ENCODE peak calls at places on chromosomes 1 and 21, in six cellular contexts. One of them, this sample, is unnamed.

GRCh38 chr1:36408479-36408878 is 10.8 kb upstream of the LSM10 start:
- DNase-seq in activated B cell treated with CpG ODN at 0.5 μM for 24 hours: no peak
- DNase-seq in ovary: no peak
- DNase-seq in HFF-Myc: no peak
- DNase-seq in Panc1: no peak
- DNase-seq in foreskin fibroblast: peak; percentile 35
- DNase-seq in this sample: no peak

GRCh38 chr1:47934243-47934805 is 62.9 kb downstream of the TRABD2B start:
- DNase-seq in foreskin fibroblast: peak; percentile 26
- DNase-seq in ovary: peak; percentile 11
- DNase-seq in Panc1: no peak
- DNase-seq in activated B cell treated with CpG ODN at 0.5 μM for 24 hours: no peak
- DNase-seq in HFF-Myc: no peak
- DNase-seq in this sample: no peak

GRCh38 chr1:21280011-21280471 is 10.2 kb downstream of the ECE1 start:
- DNase-seq in HFF-Myc: no peak
- DNase-seq in Panc1: no peak
- DNase-seq in ovary: no peak
- DNase-seq in activated B cell treated with CpG ODN at 0.5 μM for 24 hours: no peak
- DNase-seq in foreskin fibroblast: no peak
- DNase-seq in this sample: no peak

GRCh38 chr1:62782197-62782886 is 1.6 kb upstream of the ATG4C start:
- DNase-seq in foreskin fibroblast: peak; percentile 55
- DNase-seq in ovary: no peak
- DNase-seq in HFF-Myc: no peak
- DNase-seq in activated B cell treated with CpG ODN at 0.5 μM for 24 hours: no peak
- DNase-seq in Panc1: no peak
- DNase-seq in this sample: no peak

GRCh38 chr1:199279872-199280649 is 641.2 kb downstream of the PTPRC start:
- DNase-seq in foreskin fibroblast: peak; percentile 42
- DNase-seq in ovary: no peak
- DNase-seq in HFF-Myc: no peak
- DNase-seq in activated B cell treated with CpG ODN at 0.5 μM for 24 hours: no peak
- DNase-seq in Panc1: no peak
- DNase-seq in this sample: no peak

GRCh38 chr21:14740692-14741091 is 194.6 kb upstream of the SAMSN1 start:
- DNase-seq in Panc1: no peak
- DNase-seq in HFF-Myc: no peak
- DNase-seq in foreskin fibroblast: no peak
- DNase-seq in activated B cell treated with CpG ODN at 0.5 μM for 24 hours: no peak
- DNase-seq in ovary: no peak
- DNase-seq in this sample: no peak

GRCh38 chr1:159921700-159922498 is 3.4 kb downstream of the TAGLN2 start:
- DNase-seq in activated B cell treated with CpG ODN at 0.5 μM for 24 hours: peak; percentile 51
- DNase-seq in Panc1: no peak
- DNase-seq in HFF-Myc: no peak
- DNase-seq in ovary: no peak
- DNase-seq in foreskin fibroblast: no peak
- DNase-seq in this sample: no peak

GRCh38 chr21:43972850-43973633 is 39.1 kb upstream of the TRAPPC10 start:
- DNase-seq in ovary: peak; percentile 36
- DNase-seq in foreskin fibroblast: no peak
- DNase-seq in activated B cell treated with CpG ODN at 0.5 μM for 24 hours: no peak
- DNase-seq in Panc1: no peak
- DNase-seq in HFF-Myc: no peak
- DNase-seq in this sample: no peak

GRCh38 chr21:15242906-15243305 is 178.1 kb upstream of the NRIP1 start:
- DNase-seq in Panc1: no peak
- DNase-seq in foreskin fibroblast: no peak
- DNase-seq in activated B cell treated with CpG ODN at 0.5 μM for 24 hours: no peak
- DNase-seq in HFF-Myc: no peak
- DNase-seq in ovary: no peak
- DNase-seq in this sample: no peak

GRCh38 chr1:225931270-225932129 is 7.5 kb upstream of the PYCR2 start:
- DNase-seq in Panc1: no peak
- DNase-seq in foreskin fibroblast: no peak
- DNase-seq in ovary: no peak
- DNase-seq in HFF-Myc: no peak
- DNase-seq in activated B cell treated with CpG ODN at 0.5 μM for 24 hours: no peak
- DNase-seq in this sample: no peak

GRCh38 chr1:95048332-95048731 is 24.4 kb downstream of the ALG14 start:
- DNase-seq in HFF-Myc: no peak
- DNase-seq in ovary: no peak
- DNase-seq in Panc1: no peak
- DNase-seq in foreskin fibroblast: no peak
- DNase-seq in activated B cell treated with CpG ODN at 0.5 μM for 24 hours: no peak
- DNase-seq in this sample: no peak

GRCh38 chr1:147924813-147925212 is 3.4 kb upstream of the GPR89B start:
- DNase-seq in activated B cell treated with CpG ODN at 0.5 μM for 24 hours: no peak
- DNase-seq in ovary: no peak
- DNase-seq in Panc1: no peak
- DNase-seq in foreskin fibroblast: no peak
- DNase-seq in HFF-Myc: no peak
- DNase-seq in this sample: no peak

GRCh38 chr21:15682182-15682895 is 47.4 kb upstream of the USP25 start:
- DNase-seq in HFF-Myc: peak; percentile 24
- DNase-seq in Panc1: no peak
- DNase-seq in activated B cell treated with CpG ODN at 0.5 μM for 24 hours: no peak
- DNase-seq in ovary: no peak
- DNase-seq in foreskin fibroblast: peak; percentile 89
- DNase-seq in this sample: no peak

GRCh38 chr1:155509064-155509463 is 53.5 kb downstream of the ASH1L start:
- DNase-seq in HFF-Myc: no peak
- DNase-seq in foreskin fibroblast: no peak
- DNase-seq in Panc1: no peak
- DNase-seq in activated B cell treated with CpG ODN at 0.5 μM for 24 hours: no peak
- DNase-seq in ovary: no peak
- DNase-seq in this sample: no peak

GRCh38 chr1:173459885-173460284 is 17.2 kb upstream of the PRDX6 start:
- DNase-seq in ovary: no peak
- DNase-seq in Panc1: no peak
- DNase-seq in activated B cell treated with CpG ODN at 0.5 μM for 24 hours: no peak
- DNase-seq in foreskin fibroblast: no peak
- DNase-seq in HFF-Myc: no peak
- DNase-seq in this sample: no peak

GRCh38 chr1:81950845-81951244 is 150.1 kb downstream of the ADGRL2 start:
- DNase-seq in activated B cell treated with CpG ODN at 0.5 μM for 24 hours: no peak
- DNase-seq in HFF-Myc: no peak
- DNase-seq in ovary: no peak
- DNase-seq in Panc1: no peak
- DNase-seq in foreskin fibroblast: no peak
- DNase-seq in this sample: no peak

GRCh38 chr1:239811211-239811902 is 280.3 kb upstream of the FMN2 start:
- DNase-seq in Panc1: no peak
- DNase-seq in activated B cell treated with CpG ODN at 0.5 μM for 24 hours: no peak
- DNase-seq in foreskin fibroblast: no peak
- DNase-seq in HFF-Myc: no peak
- DNase-seq in ovary: no peak
- DNase-seq in this sample: no peak

GRCh38 chr1:99650021-99650420 is 4.1 kb downstream of the PALMD start:
- DNase-seq in ovary: no peak
- DNase-seq in Panc1: no peak
- DNase-seq in foreskin fibroblast: no peak
- DNase-seq in HFF-Myc: no peak
- DNase-seq in activated B cell treated with CpG ODN at 0.5 μM for 24 hours: no peak
- DNase-seq in this sample: no peak

GRCh38 chr1:11787251-11787803 is 18.4 kb downstream of the MTHFR start:
- DNase-seq in ovary: peak; percentile 79
- DNase-seq in HFF-Myc: no peak
- DNase-seq in Panc1: no peak
- DNase-seq in foreskin fibroblast: peak; percentile 40
- DNase-seq in activated B cell treated with CpG ODN at 0.5 μM for 24 hours: no peak
- DNase-seq in this sample: no peak

GRCh38 chr1:162292422-162292849 is 84.2 kb downstream of the SPATA46 start:
- DNase-seq in HFF-Myc: no peak
- DNase-seq in activated B cell treated with CpG ODN at 0.5 μM for 24 hours: no peak
- DNase-seq in foreskin fibroblast: no peak
- DNase-seq in Panc1: no peak
- DNase-seq in ovary: no peak
- DNase-seq in this sample: no peak

GRCh38 chr1:184212649-184213314 is 161.3 kb downstream of the TSEN15 start:
- DNase-seq in ovary: no peak
- DNase-seq in activated B cell treated with CpG ODN at 0.5 μM for 24 hours: no peak
- DNase-seq in Panc1: no peak
- DNase-seq in HFF-Myc: peak; percentile 24
- DNase-seq in foreskin fibroblast: peak; percentile 64
- DNase-seq in this sample: no peak

GRCh38 chr1:46174448-46175231 is at the start of gene TSPAN1:
- DNase-seq in Panc1: no peak
- DNase-seq in HFF-Myc: no peak
- DNase-seq in foreskin fibroblast: no peak
- DNase-seq in ovary: no peak
- DNase-seq in activated B cell treated with CpG ODN at 0.5 μM for 24 hours: no peak
- DNase-seq in this sample: no peak

GRCh38 chr1:1144122-1144842 is 28.4 kb upstream of the C1orf159 start:
- DNase-seq in HFF-Myc: no peak
- DNase-seq in foreskin fibroblast: no peak
- DNase-seq in Panc1: no peak
- DNase-seq in activated B cell treated with CpG ODN at 0.5 μM for 24 hours: peak; percentile 71
- DNase-seq in ovary: no peak
- DNase-seq in this sample: no peak

GRCh38 chr1:35171579-35171978 is 21.4 kb downstream of the SFPQ start:
- DNase-seq in foreskin fibroblast: no peak
- DNase-seq in Panc1: no peak
- DNase-seq in HFF-Myc: no peak
- DNase-seq in ovary: no peak
- DNase-seq in activated B cell treated with CpG ODN at 0.5 μM for 24 hours: no peak
- DNase-seq in this sample: no peak

GRCh38 chr1:38475624-38476005 is 384.0 kb downstream of the RRAGC start:
- DNase-seq in Panc1: no peak
- DNase-seq in foreskin fibroblast: no peak
- DNase-seq in activated B cell treated with CpG ODN at 0.5 μM for 24 hours: no peak
- DNase-seq in HFF-Myc: no peak
- DNase-seq in ovary: no peak
- DNase-seq in this sample: no peak

GRCh38 chr1:84283381-84283780 is 18.1 kb upstream of the SAMD13 start:
- DNase-seq in Panc1: no peak
- DNase-seq in activated B cell treated with CpG ODN at 0.5 μM for 24 hours: no peak
- DNase-seq in foreskin fibroblast: no peak
- DNase-seq in HFF-Myc: no peak
- DNase-seq in ovary: no peak
- DNase-seq in this sample: no peak

GRCh38 chr1:156876281-156876680 is 15.6 kb downstream of the NTRK1 start:
- DNase-seq in ovary: no peak
- DNase-seq in Panc1: no peak
- DNase-seq in foreskin fibroblast: no peak
- DNase-seq in HFF-Myc: no peak
- DNase-seq in activated B cell treated with CpG ODN at 0.5 μM for 24 hours: no peak
- DNase-seq in this sample: no peak
- TF ChIP-seq CTCF in ovary: no peak
- TF ChIP-seq CTCF in Panc1: no peak
- TF ChIP-seq CTCF in foreskin fibroblast: no peak
- TF ChIP-seq CTCF in HFF-Myc: no peak
- TF ChIP-seq CTCF in activated B cell treated with CpG ODN at 0.5 μM for 24 hours: no peak
- TF ChIP-seq CTCF in this sample: peak; percentile 40

GRCh38 chr1:66330711-66331110 is 203.2 kb upstream of the SGIP1 start:
- DNase-seq in activated B cell treated with CpG ODN at 0.5 μM for 24 hours: no peak
- DNase-seq in ovary: no peak
- DNase-seq in foreskin fibroblast: no peak
- DNase-seq in Panc1: no peak
- DNase-seq in HFF-Myc: no peak
- DNase-seq in this sample: no peak

GRCh38 chr1:66334311-66334710 is 199.6 kb upstream of the SGIP1 start:
- DNase-seq in Panc1: no peak
- DNase-seq in activated B cell treated with CpG ODN at 0.5 μM for 24 hours: no peak
- DNase-seq in HFF-Myc: no peak
- DNase-seq in foreskin fibroblast: no peak
- DNase-seq in ovary: no peak
- DNase-seq in this sample: no peak

GRCh38 chr1:66333463-66334232 is 200.3 kb upstream of the SGIP1 start:
- DNase-seq in HFF-Myc: no peak
- DNase-seq in ovary: no peak
- DNase-seq in Panc1: no peak
- DNase-seq in activated B cell treated with CpG ODN at 0.5 μM for 24 hours: no peak
- DNase-seq in foreskin fibroblast: no peak
- DNase-seq in this sample: no peak

GRCh38 chr1:66332524-66332853 is 201.5 kb upstream of the SGIP1 start:
- DNase-seq in foreskin fibroblast: no peak
- DNase-seq in HFF-Myc: no peak
- DNase-seq in activated B cell treated with CpG ODN at 0.5 μM for 24 hours: no peak
- DNase-seq in ovary: no peak
- DNase-seq in Panc1: no peak
- DNase-seq in this sample: no peak

GRCh38 chr1:66331641-66332523 is 202.1 kb upstream of the SGIP1 start:
- DNase-seq in Panc1: no peak
- DNase-seq in ovary: peak; percentile 25
- DNase-seq in foreskin fibroblast: peak; percentile 80
- DNase-seq in HFF-Myc: peak; percentile 80
- DNase-seq in activated B cell treated with CpG ODN at 0.5 μM for 24 hours: no peak
- DNase-seq in this sample: no peak
- TF ChIP-seq CTCF in Panc1: no peak
- TF ChIP-seq CTCF in ovary: no peak
- TF ChIP-seq CTCF in foreskin fibroblast: peak; percentile 28
- TF ChIP-seq CTCF in HFF-Myc: peak; percentile 26
- TF ChIP-seq CTCF in activated B cell treated with CpG ODN at 0.5 μM for 24 hours: no peak
- TF ChIP-seq CTCF in this sample: peak; percentile 34

GRCh38 chr1:19345391-19345790 is 33.3 kb downstream of the SLC66A1 start:
- DNase-seq in HFF-Myc: no peak
- DNase-seq in foreskin fibroblast: no peak
- DNase-seq in Panc1: no peak
- DNase-seq in activated B cell treated with CpG ODN at 0.5 μM for 24 hours: no peak
- DNase-seq in ovary: no peak
- DNase-seq in this sample: no peak

GRCh38 chr1:19343617-19344350 is 31.7 kb downstream of the SLC66A1 start:
- DNase-seq in activated B cell treated with CpG ODN at 0.5 μM for 24 hours: no peak
- DNase-seq in Panc1: no peak
- DNase-seq in HFF-Myc: no peak
- DNase-seq in ovary: no peak
- DNase-seq in foreskin fibroblast: no peak
- DNase-seq in this sample: no peak

GRCh38 chr1:19344831-19345230 is 32.7 kb downstream of the SLC66A1 start:
- DNase-seq in ovary: no peak
- DNase-seq in Panc1: no peak
- DNase-seq in activated B cell treated with CpG ODN at 0.5 μM for 24 hours: no peak
- DNase-seq in foreskin fibroblast: no peak
- DNase-seq in HFF-Myc: no peak
- DNase-seq in this sample: no peak

GRCh38 chr1:19342894-19343616 is 30.9 kb downstream of the SLC66A1 start:
- DNase-seq in HFF-Myc: no peak
- DNase-seq in ovary: no peak
- DNase-seq in activated B cell treated with CpG ODN at 0.5 μM for 24 hours: no peak
- DNase-seq in Panc1: no peak
- DNase-seq in foreskin fibroblast: no peak
- DNase-seq in this sample: no peak

GRCh38 chr1:19344372-19344810 is 32.3 kb downstream of the SLC66A1 start:
- DNase-seq in activated B cell treated with CpG ODN at 0.5 μM for 24 hours: peak; percentile 50
- DNase-seq in HFF-Myc: no peak
- DNase-seq in Panc1: no peak
- DNase-seq in ovary: peak; percentile 65
- DNase-seq in foreskin fibroblast: no peak
- DNase-seq in this sample: peak; percentile 41
- TF ChIP-seq CTCF in activated B cell treated with CpG ODN at 0.5 μM for 24 hours: peak; percentile 34
- TF ChIP-seq CTCF in HFF-Myc: peak; percentile 80
- TF ChIP-seq CTCF in Panc1: peak; percentile 92
- TF ChIP-seq CTCF in ovary: peak; percentile 92
- TF ChIP-seq CTCF in foreskin fibroblast: peak; percentile 87
- TF ChIP-seq CTCF in this sample: peak; percentile 73

GRCh38 chr1:214660900-214661299 is 57.9 kb downstream of the CENPF start:
- DNase-seq in activated B cell treated with CpG ODN at 0.5 μM for 24 hours: no peak
- DNase-seq in HFF-Myc: peak; percentile 70
- DNase-seq in ovary: peak; percentile 53
- DNase-seq in Panc1: no peak
- DNase-seq in foreskin fibroblast: peak; percentile 81
- DNase-seq in this sample: peak; percentile 13
- TF ChIP-seq CTCF in activated B cell treated with CpG ODN at 0.5 μM for 24 hours: no peak
- TF ChIP-seq CTCF in HFF-Myc: peak; percentile 69
- TF ChIP-seq CTCF in ovary: peak; percentile 7
- TF ChIP-seq CTCF in Panc1: peak; percentile 48
- TF ChIP-seq CTCF in foreskin fibroblast: peak; percentile 69
- TF ChIP-seq CTCF in this sample: peak; percentile 58

GRCh38 chr21:42370894-42371654 is 4.7 kb upstream of the TFF1 start:
- DNase-seq in HFF-Myc: no peak
- DNase-seq in foreskin fibroblast: no peak
- DNase-seq in ovary: no peak
- DNase-seq in activated B cell treated with CpG ODN at 0.5 μM for 24 hours: no peak
- DNase-seq in Panc1: no peak
- DNase-seq in this sample: no peak
- TF ChIP-seq CTCF in HFF-Myc: no peak
- TF ChIP-seq CTCF in foreskin fibroblast: no peak
- TF ChIP-seq CTCF in ovary: no peak
- TF ChIP-seq CTCF in activated B cell treated with CpG ODN at 0.5 μM for 24 hours: no peak
- TF ChIP-seq CTCF in Panc1: no peak
- TF ChIP-seq CTCF in this sample: no peak